ENCODE peak calls at places on chromosomes 3 and 15, in eight cellular contexts. L, Z, G, J, P, I, W and K are unnamed samples.
A peak's percentile ranks its signal among the peaks of the same experiment; 100 is the strongest.

GRCh38 chr3:127775398-127776109 is 46.8 kb downstream of the MGLL start:
- DNase-seq in L (peak; percentile 64), Z (no peak), G (peak; percentile 56), J (no peak), P (no peak), I (peak; percentile 54), W (peak; percentile 29), K (no peak)

GRCh38 chr3:141646760-141647561 is 91.1 kb upstream of the RNF7 start:
- DNase-seq in L (no peak), Z (peak; percentile 64), G (no peak), J (peak; percentile 48), P (no peak), I (peak; percentile 36), W (peak; percentile 41), K (no peak)

GRCh38 chr15:94331731-94332130 is 100.4 kb downstream of the MCTP2 start:
- DNase-seq in L (no peak), Z (no peak), G (no peak), J (no peak), P (no peak), I (no peak), W (no peak), K (no peak)

GRCh38 chr3:190595807-190596206 is 81.9 kb downstream of the IL1RAP start:
- DNase-seq in L (no peak), Z (no peak), G (no peak), J (no peak), P (no peak), I (no peak), W (no peak), K (no peak)

GRCh38 chr15:70375586-70375985 is 277.9 kb upstream of the TLE3 start:
- DNase-seq in L (no peak), Z (no peak), G (no peak), J (no peak), P (no peak), I (no peak), W (no peak), K (no peak)

GRCh38 chr3:99012051-99012450 is 110.6 kb upstream of the DCBLD2 start:
- DNase-seq in L (no peak), Z (no peak), G (no peak), J (no peak), P (no peak), I (no peak), W (no peak), K (no peak)

GRCh38 chr3:106826861-106827311 is 550.4 kb upstream of the CCDC54 start:
- DNase-seq in L (no peak), Z (no peak), G (no peak), J (no peak), P (no peak), I (no peak), W (no peak), K (no peak)

GRCh38 chr15:40310001-40310959 is 2.5 kb upstream of the PLCB2 start:
- DNase-seq in L (peak; percentile 68), Z (peak; percentile 58), G (no peak), J (peak; percentile 45), P (no peak), I (peak; percentile 62), W (peak; percentile 68), K (peak; percentile 72)

GRCh38 chr3:127307431-127307830 is 19.6 kb upstream of the PRR20G start:
- DNase-seq in L (no peak), Z (no peak), G (no peak), J (no peak), P (no peak), I (no peak), W (no peak), K (no peak)

GRCh38 chr3:113194747-113195400 is 16.5 kb upstream of the BOC start:
- DNase-seq in L (no peak), Z (no peak), G (no peak), J (no peak), P (no peak), I (no peak), W (no peak), K (no peak)

GRCh38 chr15:85406916-85407315 is 26.5 kb downstream of the AKAP13 start:
- DNase-seq in L (no peak), Z (no peak), G (no peak), J (no peak), P (no peak), I (no peak), W (no peak), K (no peak)

GRCh38 chr15:86647810-86648440 is 568.3 kb downstream of the AGBL1 start:
- DNase-seq in L (no peak), Z (no peak), G (no peak), J (no peak), P (no peak), I (no peak), W (no peak), K (no peak)

GRCh38 chr3:10389341-10389740 is 68.4 kb upstream of the SEC13 start:
- DNase-seq in L (no peak), Z (no peak), G (no peak), J (no peak), P (no peak), I (no peak), W (no peak), K (no peak)

GRCh38 chr3:138370321-138370720 is 21.9 kb downstream of the MRAS start:
- DNase-seq in L (no peak), Z (no peak), G (no peak), J (no peak), P (no peak), I (no peak), W (no peak), K (no peak)

GRCh38 chr15:29364429-29365078 is 94.9 kb upstream of the NSMCE3 start:
- DNase-seq in L (no peak), Z (peak; percentile 21), G (peak; percentile 5), J (peak; percentile 33), P (no peak), I (no peak), W (no peak), K (no peak)

GRCh38 chr3:51997935-51998596 is 2.4 kb upstream of the RPL29 start:
- DNase-seq in L (no peak), Z (no peak), G (no peak), J (no peak), P (no peak), I (no peak), W (no peak), K (no peak)

GRCh38 chr3:188000361-188000861 is 153.5 kb upstream of the LPP start:
- DNase-seq in L (no peak), Z (no peak), G (no peak), J (no peak), P (no peak), I (no peak), W (peak; percentile 41), K (peak; percentile 86)

GRCh38 chr3:16060358-16060852 is 114.1 kb upstream of the GALNT15 start:
- DNase-seq in L (no peak), Z (peak; percentile 21), G (peak; percentile 87), J (peak; percentile 96), P (peak; percentile 33), I (peak; percentile 68), W (no peak), K (peak; percentile 48)

GRCh38 chr3:127261925-127262324 is 25.9 kb downstream of the PRR20G start:
- DNase-seq in L (no peak), Z (no peak), G (no peak), J (no peak), P (no peak), I (no peak), W (no peak), K (no peak)